ENCODE peak calls at places on chromosomes 16 and 17, in four cellular contexts. Y is stimulated activated naive B cell treated with anti-CD40 and anti-IgM and Interleukin-4, amounts not matched to agents 10 μg/mL and 1 μg/mL and 100 μg/mL, for 72 hours; W is nucleus accumbens; G is nephron progenitor cell. V is an unnamed sample.
A peak's percentile ranks its signal among the peaks of the same experiment; 100 is the strongest.

GRCh38 chr16:54422569-54422978 is 136.0 kb upstream of the IRX3 start:
- DNase-seq in Y (no peak), W (no peak), G (no peak), V (no peak)

GRCh38 chr17:64767269-64767997 is 105.3 kb upstream of the SMURF2 start:
- DNase-seq in Y (no peak), W (no peak), G (no peak), V (no peak)

GRCh38 chr17:2442166-2442565 is 41.3 kb upstream of the MNT start:
- DNase-seq in Y (no peak), W (no peak), G (no peak), V (no peak)

GRCh38 chr17:1398900-1399299 is 1.1 kb downstream of the YWHAE start:
- DNase-seq in Y (no peak), W (no peak), G (no peak), V (no peak)

GRCh38 chr16:89711601-89712475 is 8.9 kb downstream of the VPS9D1 start:
- DNase-seq in Y (peak; percentile 53), W (no peak), G (peak; percentile 77), V (peak; percentile 82)

GRCh38 chr17:80005360-80006338 is 30.0 kb downstream of the TBC1D16 start:
- DNase-seq in Y (peak; percentile 42), W (no peak), G (peak; percentile 69), V (peak; percentile 73)

GRCh38 chr17:19410875-19411291 is at the start of gene RNF112:
- DNase-seq in Y (no peak), W (peak; percentile 46), G (no peak), V (peak; percentile 74)

GRCh38 chr16:6066601-6067000 is 969.0 kb upstream of the EEF2KMT start:
- DNase-seq in Y (no peak), W (no peak), G (no peak), V (no peak)

GRCh38 chr16:78474762-78475161 is 375.3 kb downstream of the WWOX start:
- DNase-seq in Y (no peak), W (no peak), G (no peak), V (no peak)

GRCh38 chr17:31722251-31723056 is 136.6 kb downstream of the COPRS start:
- DNase-seq in Y (no peak), W (no peak), G (no peak), V (no peak)

GRCh38 chr16:29653436-29653835 is 9.6 kb upstream of the SPN start:
- DNase-seq in Y (peak; percentile 63), W (no peak), G (no peak), V (no peak)

GRCh38 chr16:30457743-30458560 is 12.3 kb upstream of the SEPHS2 start:
- DNase-seq in Y (no peak), W (no peak), G (no peak), V (no peak)

GRCh38 chr17:77649717-77650211 is 308.7 kb upstream of the TNRC6C start:
- DNase-seq in Y (no peak), W (no peak), G (no peak), V (no peak)

GRCh38 chr17:45031231-45032149 is 19.9 kb downstream of the DCAKD start:
- DNase-seq in Y (no peak), W (no peak), G (no peak), V (no peak)

GRCh38 chr16:85678821-85679220 is 9.9 kb downstream of the GINS2 start:
- DNase-seq in Y (no peak), W (no peak), G (no peak), V (no peak)

GRCh38 chr16:4682084-4682581 is 11.2 kb upstream of the NUDT16L1 start:
- DNase-seq in Y (no peak), W (no peak), G (peak; percentile 64), V (no peak)

GRCh38 chr17:78616946-78617345 is 39.8 kb upstream of the DNAH17 start:
- DNase-seq in Y (no peak), W (no peak), G (no peak), V (no peak)

GRCh38 chr17:40320771-40321501 is 12.0 kb downstream of the RARA start:
- DNase-seq in Y (no peak), W (no peak), G (no peak), V (no peak)

GRCh38 chr17:79988163-79988971 is 47.3 kb downstream of the TBC1D16 start:
- DNase-seq in Y (no peak), W (no peak), G (no peak), V (no peak)

GRCh38 chr17:77708049-77708448 is 250.5 kb upstream of the TNRC6C start:
- DNase-seq in Y (no peak), W (no peak), G (no peak), V (no peak)

GRCh38 chr16:3038256-3038655 is 1.5 kb upstream of the BICDL2 start:
- DNase-seq in Y (no peak), W (no peak), G (no peak), V (peak; percentile 89)

GRCh38 chr17:28018439-28019070 is 23.9 kb upstream of the NLK start:
- DNase-seq in Y (no peak), W (no peak), G (no peak), V (no peak)

GRCh38 chr17:60134396-60135159 is 15.2 kb upstream of the CA4 start:
- DNase-seq in Y (no peak), W (no peak), G (no peak), V (no peak)

GRCh38 chr17:21119247-21119944 is 7.4 kb upstream of the DHRS7B start:
- DNase-seq in Y (peak; percentile 35), W (no peak), G (peak; percentile 65), V (peak; percentile 90)

GRCh38 chr17:7336240-7337175 is at the start of gene ACAP1:
- DNase-seq in Y (peak; percentile 57), W (no peak), G (no peak), V (peak; percentile 90)

GRCh38 chr16:56600398-56600999 is 7.9 kb upstream of the MT2A start:
- DNase-seq in Y (no peak), W (no peak), G (peak; percentile 21), V (peak; percentile 80)

GRCh38 chr17:6498798-6499540 is 54.7 kb downstream of the PIMREG start:
- DNase-seq in Y (no peak), W (no peak), G (no peak), V (no peak)

GRCh38 chr17:79045830-79046500 is 22.0 kb downstream of the C1QTNF1 start:
- DNase-seq in Y (peak; percentile 30), W (no peak), G (peak; percentile 86), V (peak; percentile 87)

GRCh38 chr17:67121317-67121887 is 77.0 kb downstream of the CACNG1 start:
- DNase-seq in Y (no peak), W (no peak), G (no peak), V (no peak)

GRCh38 chr17:31095239-31096105 is 695 bp downstream of the NF1 start:
- DNase-seq in Y (peak; percentile 4), W (no peak), G (peak; percentile 75), V (peak; percentile 94)

GRCh38 chr16:84247844-84248243 is 8.0 kb upstream of the KCNG4 start:
- DNase-seq in Y (no peak), W (no peak), G (no peak), V (no peak)